ENCODE peak calls at places on chromosome 14, in seven cellular contexts. A is H1, Z is GM12891, B is K562, Q is HepG2, S is SK-N-SH, W is GM12878. G is an unnamed sample.

GRCh38 chr14:81169711-81170103 is 51.1 kb downstream of the GTF2A1 start:
- DNase-seq in W (no peak), A (no peak), S (peak), B (no peak), Z (no peak), Q (no peak), G (no peak)

GRCh38 chr14:75459099-75459741 is 31.4 kb downstream of the JDP2 start:
- DNase-seq in S (no peak), Z (no peak), W (no peak), Q (no peak), B (no peak), A (no peak), G (no peak)

GRCh38 chr14:62179367-62180018 is 417.3 kb downstream of the SNAPC1 start:
- DNase-seq in A (peak), S (peak), Q (peak), Z (no peak), B (no peak), W (peak), G (no peak)

GRCh38 chr14:104292084-104292970 is 153.9 kb downstream of the KIF26A start:
- DNase-seq in W (no peak), Q (no peak), A (no peak), B (no peak), Z (no peak), S (no peak), G (no peak)

GRCh38 chr14:20794644-20795369 is 7.8 kb downstream of the RNASE1 start:
- DNase-seq in A (no peak), W (no peak), B (no peak), Z (no peak), S (no peak), Q (no peak), G (no peak)

GRCh38 chr14:38481939-38482678 is 226.2 kb upstream of the CLEC14A start:
- DNase-seq in S (no peak), A (no peak), Z (no peak), W (no peak), B (no peak), Q (no peak), G (no peak)

GRCh38 chr14:89638888-89639287 is 221.9 kb upstream of the FOXN3 start:
- DNase-seq in Z (no peak), B (no peak), W (no peak), S (no peak), A (no peak), Q (no peak), G (no peak)

GRCh38 chr14:101215266-101215665 is 311.7 kb upstream of the RTL1 start:
- DNase-seq in Z (no peak), S (no peak), W (no peak), Q (no peak), A (no peak), B (no peak), G (no peak)

GRCh38 chr14:90419200-90419599 is 22.4 kb downstream of the CALM1 start:
- DNase-seq in A (no peak), Z (no peak), S (no peak), Q (no peak), B (no peak), W (no peak), G (no peak)

GRCh38 chr14:77265561-77266335 is 5.3 kb downstream of the NGB start:
- DNase-seq in Q (no peak), W (no peak), B (no peak), S (no peak), Z (no peak), A (no peak), G (no peak)

GRCh38 chr14:104768437-104769323 is 15.7 kb downstream of the SIVA1 start:
- DNase-seq in W (peak), A (peak), Q (peak), S (peak), B (peak), Z (peak), G (peak)

GRCh38 chr14:90301580-90302181 is 30.1 kb downstream of the NRDE2 start:
- DNase-seq in S (peak), A (no peak), B (no peak), Z (no peak), W (no peak), Q (peak), G (no peak)

GRCh38 chr14:72550513-72550912 is 343.4 kb downstream of the DPF3 start:
- DNase-seq in A (no peak), B (no peak), Z (no peak), S (no peak), Q (no peak), W (no peak), G (no peak)

GRCh38 chr14:38137005-38137404 is 70.7 kb upstream of the SSTR1 start:
- DNase-seq in B (no peak), Q (no peak), A (no peak), W (no peak), Z (no peak), S (no peak), G (no peak)

GRCh38 chr14:81384900-81385299 is 15.2 kb downstream of the STON2 start:
- DNase-seq in B (no peak), A (no peak), W (no peak), Q (peak), S (no peak), Z (no peak), G (no peak)

GRCh38 chr14:103121846-103122577 is 1.2 kb upstream of the TNFAIP2 start:
- DNase-seq in B (peak), Q (peak), W (no peak), A (no peak), S (peak), Z (peak), G (no peak)

GRCh38 chr14:23573384-23573783 is 5.2 kb downstream of the JPH4 start:
- DNase-seq in B (no peak), S (no peak), W (no peak), A (no peak), Z (no peak), Q (no peak), G (no peak)

GRCh38 chr14:34465069-34465859 is 3.2 kb upstream of the SPTSSA start:
- DNase-seq in A (no peak), Q (peak), Z (no peak), S (no peak), W (no peak), B (peak), G (no peak)

GRCh38 chr14:89259951-89260350 is 157.1 kb downstream of the FOXN3 start:
- DNase-seq in A (no peak), B (no peak), Q (no peak), S (no peak), Z (no peak), W (no peak), G (no peak)

GRCh38 chr14:64788706-64789105 is 84.5 kb downstream of the PLEKHG3 start:
- DNase-seq in S (no peak), Z (no peak), Q (no peak), A (no peak), B (no peak), W (no peak), G (no peak)

GRCh38 chr14:86217523-86217922 is 687.6 kb downstream of the FLRT2 start:
- DNase-seq in S (no peak), W (no peak), Z (no peak), B (no peak), A (no peak), Q (no peak), G (no peak)

GRCh38 chr14:104139460-104140212 is 1.2 kb downstream of the KIF26A start:
- DNase-seq in S (no peak), W (no peak), B (no peak), A (no peak), Q (no peak), Z (no peak), G (no peak)

GRCh38 chr14:74531467-74531866 is 37.9 kb downstream of the ISCA2 start:
- DNase-seq in A (peak), Z (no peak), W (no peak), Q (peak), B (peak), S (peak), G (no peak)

GRCh38 chr14:62002636-62003035 is 240.4 kb downstream of the SNAPC1 start:
- DNase-seq in W (no peak), Z (no peak), A (no peak), B (no peak), S (no peak), Q (no peak), G (no peak)

GRCh38 chr14:102913341-102914211 is 8.9 kb upstream of the AMN start:
- DNase-seq in A (no peak), B (no peak), W (no peak), Q (no peak), Z (no peak), S (peak), G (no peak)

GRCh38 chr14:99137913-99138571 is 134.0 kb downstream of the BCL11B start:
- DNase-seq in B (peak), Z (no peak), Q (no peak), A (no peak), W (no peak), S (no peak), G (no peak)

GRCh38 chr14:96626916-96627315 is 124.7 kb downstream of the PAPOLA start:
- DNase-seq in Q (no peak), A (no peak), B (no peak), W (no peak), Z (no peak), S (no peak), G (no peak)

GRCh38 chr14:90649096-90649495 is 167.1 kb downstream of the TTC7B start:
- DNase-seq in A (no peak), Q (no peak), Z (no peak), S (no peak), W (no peak), B (no peak), G (no peak)

GRCh38 chr14:20803221-20803620 is 577 bp upstream of the RNASE1 start:
- DNase-seq in Q (no peak), B (peak), Z (no peak), W (no peak), A (no peak), S (no peak), G (no peak)

GRCh38 chr14:61188196-61188595 is 92.9 kb downstream of the TMEM30B start:
- DNase-seq in B (no peak), Q (no peak), Z (no peak), S (no peak), A (no peak), W (no peak), G (no peak)

GRCh38 chr14:67428501-67429031 is 16.6 kb upstream of the PLEK2 start:
- DNase-seq in S (no peak), Z (no peak), W (no peak), Q (peak), B (no peak), A (no peak), G (no peak)

GRCh38 chr14:54312166-54312801 is 84.5 kb upstream of the CDKN3 start:
- DNase-seq in Q (no peak), A (no peak), W (no peak), S (no peak), B (no peak), Z (no peak), G (no peak)
- TF ChIP-seq TAF1 in Q (no peak), A (no peak), W (no peak), S (no peak), B (no peak), Z (no peak), G (no peak)

GRCh38 chr14:56555921-56556570 is 23.6 kb upstream of the TMEM260 start:
- DNase-seq in Z (no peak), Q (peak), B (peak), S (peak), A (no peak), W (no peak), G (no peak)
- TF ChIP-seq TAF1 in Z (no peak), Q (no peak), B (no peak), S (no peak), A (no peak), W (no peak), G (no peak)

DNA sequence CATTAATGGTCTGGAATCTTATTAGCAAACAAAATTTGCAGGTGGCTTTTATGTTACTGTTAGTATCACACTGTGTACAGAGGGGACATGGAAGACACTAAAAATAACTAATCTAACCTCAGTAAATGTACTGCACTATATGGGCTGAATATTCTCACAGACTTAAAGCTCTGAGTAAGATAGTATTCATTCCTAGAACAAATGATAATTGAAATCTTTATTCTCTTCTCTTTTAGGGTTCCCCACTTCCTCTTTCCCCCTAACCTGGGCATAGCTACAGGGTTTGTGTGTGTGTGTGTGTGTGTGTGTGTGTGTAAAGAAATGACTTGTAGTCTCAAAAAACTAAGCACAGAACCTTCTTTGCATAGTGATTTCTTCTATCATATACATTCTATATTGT is 21.4 kb upstream of the HECTD1 start:
- DNase-seq in S (no peak), W (no peak), A (no peak), Z (peak), B (no peak), Q (no peak), G (peak)
- TF ChIP-seq TAF1 in S (no peak), W (no peak), A (no peak), Z (no peak), B (no peak), Q (no peak), G (no peak)

GRCh38 chr14:24802236-24802635 is 168.2 kb upstream of the GZMB start:
- DNase-seq in Q (no peak), Z (no peak), W (no peak), S (no peak), A (peak), B (no peak), G (no peak)
- TF ChIP-seq TAF1 in Q (no peak), Z (no peak), W (no peak), S (no peak), A (no peak), B (no peak), G (no peak)

GRCh38 chr14:92426237-92426636 is 87.3 kb upstream of the RIN3 start:
- DNase-seq in Z (no peak), B (no peak), A (no peak), Q (no peak), W (no peak), S (no peak), G (no peak)
- TF ChIP-seq TAF1 in Z (no peak), B (no peak), A (no peak), Q (no peak), W (no peak), S (no peak), G (no peak)

GRCh38 chr14:70947739-70948138 is 40.5 kb downstream of the PCNX1 start:
- DNase-seq in B (no peak), A (no peak), Q (no peak), Z (no peak), W (no peak), S (no peak), G (no peak)

GRCh38 chr14:70942342-70942706 is 35.1 kb downstream of the PCNX1 start:
- DNase-seq in Z (no peak), W (no peak), S (no peak), B (no peak), A (no peak), Q (no peak), G (no peak)

GRCh38 chr14:70943838-70944237 is 36.6 kb downstream of the PCNX1 start:
- DNase-seq in Z (no peak), S (no peak), A (no peak), B (no peak), W (no peak), Q (no peak), G (no peak)
- TF ChIP-seq TAF1 in Z (no peak), S (no peak), A (no peak), B (no peak), W (no peak), Q (no peak), G (no peak)

G was measured in GM12892.